ENCODE peak calls at places on chromosomes 5 and 9, in ten cellular contexts. N is skeletal muscle cell; D is CD8-positive, alpha-beta T cell; I is heart left ventricle; H is aorta; L is Panc1; S is GM04503; A is kidney glomerular epithelial cell; C is COLO829; R is WTC11. E is an unnamed sample.

GRCh38 chr9:23606107-23606506 is 219.9 kb downstream of the ELAVL2 start:
- DNase-seq in N (no peak), D (no peak), I (no peak), H (no peak), L (no peak), S (no peak), A (no peak), C (no peak), R (no peak), E (no peak)

GRCh38 chr5:132812949-132813598 is at the start of gene SOWAHA:
- DNase-seq in N (no peak), D (no peak), I (no peak), H (no peak), L (no peak), S (no peak), A (no peak), C (no peak), R (peak), E (no peak)

GRCh38 chr9:76445976-76446375 is 13.0 kb upstream of the GCNT1 start:
- DNase-seq in N (no peak), D (no peak), I (no peak), H (no peak), L (no peak), S (no peak), A (no peak), C (no peak), R (no peak), E (no peak)

GRCh38 chr9:115373000-115373709 is 255.2 kb upstream of the TNC start:
- DNase-seq in N (peak), D (no peak), I (no peak), H (no peak), L (peak), S (peak), A (peak), C (peak), R (no peak), E (no peak)

GRCh38 chr5:153654444-153654843 is 164.0 kb downstream of the GRIA1 start:
- DNase-seq in N (no peak), D (no peak), I (no peak), H (no peak), L (no peak), S (no peak), A (no peak), C (peak), R (no peak), E (no peak)

GRCh38 chr9:77892171-77892570 is 139.4 kb downstream of the GNAQ start:
- DNase-seq in N (no peak), D (no peak), I (no peak), H (no peak), L (no peak), S (no peak), A (no peak), C (peak), R (no peak), E (peak)

GRCh38 chr5:141017943-141018342 is 33.2 kb upstream of the PCDHB1 start:
- DNase-seq in N (no peak), D (no peak), I (no peak), H (no peak), L (no peak), S (no peak), A (no peak), C (no peak), R (no peak), E (no peak)

GRCh38 chr5:144370273-144370672 is 199.6 kb downstream of the KCTD16 start:
- DNase-seq in N (no peak), D (no peak), I (no peak), H (no peak), L (no peak), S (no peak), A (no peak), C (no peak), R (no peak), E (no peak)

GRCh38 chr5:67771221-67771620 is 444.3 kb upstream of the PIK3R1 start:
- DNase-seq in N (no peak), D (no peak), I (no peak), H (no peak), L (no peak), S (no peak), A (no peak), C (no peak), R (no peak), E (no peak)

GRCh38 chr9:133945314-133945975 is 46.7 kb downstream of the VAV2 start:
- DNase-seq in N (no peak), D (no peak), I (no peak), H (peak), L (no peak), S (no peak), A (no peak), C (no peak), R (peak), E (no peak)

GRCh38 chr5:4230905-4231561 is 635.4 kb downstream of the IRX1 start:
- DNase-seq in N (no peak), D (no peak), I (no peak), H (no peak), L (no peak), S (no peak), A (no peak), C (no peak), R (peak), E (no peak)

GRCh38 chr9:91948061-91948422 is 2.0 kb downstream of the ROR2 start:
- DNase-seq in N (no peak), D (no peak), I (no peak), H (no peak), L (no peak), S (no peak), A (no peak), C (no peak), R (peak), E (no peak)

GRCh38 chr5:133108481-133108921 is 56.7 kb downstream of the HSPA4 start:
- DNase-seq in N (no peak), D (no peak), I (no peak), H (no peak), L (no peak), S (no peak), A (no peak), C (no peak), R (no peak), E (peak)

GRCh38 chr5:23257656-23258055 is 249.8 kb upstream of the PRDM9 start:
- DNase-seq in N (no peak), D (no peak), I (no peak), H (no peak), L (peak), S (no peak), A (no peak), C (no peak), R (no peak), E (no peak)

GRCh38 chr9:93364734-93365426 is 86.6 kb upstream of the FAM120A start:
- DNase-seq in N (no peak), D (no peak), I (no peak), H (no peak), L (no peak), S (no peak), A (no peak), C (no peak), R (no peak), E (no peak)

GRCh38 chr9:137046094-137046787 is at the start of gene NPDC1:
- DNase-seq in N (no peak), D (peak), I (peak), H (peak), L (no peak), S (no peak), A (peak), C (peak), R (peak), E (peak)